ENCODE peak calls at places on chromosomes 4 and X, in four cellular contexts. Q is CD8-positive, alpha-beta T cell; W is OCI-LY7; Z is AG09309. B is an unnamed sample.

GRCh38 chr4:48369248-48369647 is 27.9 kb downstream of the SLAIN2 start:
- DNase-seq in Q (no peak), W (no peak), Z (no peak), B (no peak)

GRCh38 chrX:133992877-133993276 is 7.5 kb upstream of the GPC3 start:
- DNase-seq in Q (no peak), W (no peak), Z (no peak), B (no peak)

GRCh38 chrX:114127005-114127404 is 456.9 kb upstream of the HTR2C start:
- DNase-seq in Q (no peak), W (no peak), Z (no peak), B (no peak)

GRCh38 chr4:10089346-10089745 is 27.3 kb downstream of the WDR1 start:
- DNase-seq in Q (no peak), W (no peak), Z (no peak), B (no peak)

GRCh38 chr4:123986268-123986798 is 589.7 kb downstream of the SPRY1 start:
- DNase-seq in Q (no peak), W (no peak), Z (peak; percentile 65), B (no peak)

GRCh38 chr4:156193116-156193515 is 239.4 kb upstream of the CTSO start:
- DNase-seq in Q (no peak), W (no peak), Z (no peak), B (no peak)

GRCh38 chrX:66162331-66162822 is 1.7 kb upstream of the HEPH start:
- DNase-seq in Q (no peak), W (no peak), Z (no peak), B (no peak)

GRCh38 chr4:58688603-58689002 is 1578.4 kb upstream of the IGFBP7 start:
- DNase-seq in Q (no peak), W (no peak), Z (no peak), B (no peak)

GRCh38 chr4:164866817-164867490 is 10.0 kb upstream of the APELA start:
- DNase-seq in Q (no peak), W (no peak), Z (no peak), B (no peak)

GRCh38 chrX:68261060-68261672 is 172.1 kb downstream of the OPHN1 start:
- DNase-seq in Q (no peak), W (no peak), Z (no peak), B (no peak)

GRCh38 chr4:54844911-54845310 is 187.2 kb downstream of the KIT start:
- DNase-seq in Q (no peak), W (no peak), Z (no peak), B (no peak)

GRCh38 chr4:10047967-10048366 is 26.7 kb upstream of the SLC2A9 start:
- DNase-seq in Q (no peak), W (no peak), Z (no peak), B (no peak)

GRCh38 chrX:18075603-18076002 is 145.1 kb downstream of the BEND2 start:
- DNase-seq in Q (no peak), W (no peak), Z (no peak), B (no peak)

GRCh38 chrX:120793098-120793497 is 82.6 kb downstream of the CT47B1 start:
- DNase-seq in Q (no peak), W (no peak), Z (no peak), B (no peak)

GRCh38 chr4:181823645-181824044 is 419.6 kb upstream of the TENM3 start:
- DNase-seq in Q (no peak), W (no peak), Z (no peak), B (no peak)

GRCh38 chr4:115883862-115884261 is 770.4 kb upstream of the NDST4 start:
- DNase-seq in Q (no peak), W (no peak), Z (no peak), B (no peak)

GRCh38 chr4:27010334-27010940 is 149.8 kb downstream of the STIM2 start:
- DNase-seq in Q (peak; percentile 64), W (peak; percentile 78), Z (peak; percentile 39), B (no peak)

GRCh38 chr4:24745172-24745895 is 50.0 kb upstream of the SOD3 start:
- DNase-seq in Q (no peak), W (no peak), Z (no peak), B (no peak)

GRCh38 chrX:82711432-82711831 is 796.7 kb upstream of the POU3F4 start:
- DNase-seq in Q (no peak), W (no peak), Z (no peak), B (no peak)

GRCh38 chrX:47817421-47817820 is 19.3 kb upstream of the ZNF81 start:
- DNase-seq in Q (no peak), W (no peak), Z (no peak), B (no peak)

GRCh38 chrX:110759785-110760184 is 35.8 kb downstream of the CHRDL1 start:
- DNase-seq in Q (no peak), W (no peak), Z (peak; percentile 41), B (no peak)

GRCh38 chr4:40197879-40198689 is 1.3 kb downstream of the RHOH start:
- DNase-seq in Q (no peak), W (peak; percentile 35), Z (no peak), B (no peak)

GRCh38 chr4:40194602-40195161 is 2.1 kb upstream of the RHOH start:
- DNase-seq in Q (peak; percentile 53), W (peak; percentile 72), Z (no peak), B (no peak)

GRCh38 chr4:40196724-40197281 is at the start of gene RHOH:
- DNase-seq in Q (peak; percentile 76), W (peak; percentile 93), Z (no peak), B (peak; percentile 57)

GRCh38 chr4:40195182-40196177 is 1.4 kb upstream of the RHOH start:
- DNase-seq in Q (no peak), W (peak; percentile 51), Z (no peak), B (no peak)

DNA sequence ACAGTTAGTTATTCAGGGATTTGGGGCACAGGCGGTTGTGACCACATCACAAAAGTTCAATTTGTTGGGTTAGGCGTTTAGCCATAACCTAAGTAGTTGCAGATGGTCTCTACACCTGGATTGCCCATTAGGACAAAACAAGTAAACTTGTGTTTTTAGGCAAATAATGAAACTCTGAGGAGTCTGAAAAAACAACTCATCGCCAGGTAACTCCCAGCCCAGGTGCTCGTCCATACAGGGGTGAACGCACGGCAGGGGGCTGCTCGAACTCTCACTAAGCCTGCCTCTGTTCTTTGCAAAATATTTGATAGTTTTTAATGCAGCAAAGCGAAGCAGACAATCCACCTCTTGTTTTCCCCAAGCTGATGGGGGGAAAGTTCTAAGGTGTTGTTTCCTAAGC is 571 bp upstream of the RHOH start:
- DNase-seq in Q (no peak), W (peak; percentile 78), Z (no peak), B (no peak)
- H3K4me3 ChIP-seq in Q (peak overlapping the region; percentile 87), W (peak overlapping the region; percentile 79), Z (no peak overlapping the region), B (peak overlapping the region; percentile 89)

DNA sequence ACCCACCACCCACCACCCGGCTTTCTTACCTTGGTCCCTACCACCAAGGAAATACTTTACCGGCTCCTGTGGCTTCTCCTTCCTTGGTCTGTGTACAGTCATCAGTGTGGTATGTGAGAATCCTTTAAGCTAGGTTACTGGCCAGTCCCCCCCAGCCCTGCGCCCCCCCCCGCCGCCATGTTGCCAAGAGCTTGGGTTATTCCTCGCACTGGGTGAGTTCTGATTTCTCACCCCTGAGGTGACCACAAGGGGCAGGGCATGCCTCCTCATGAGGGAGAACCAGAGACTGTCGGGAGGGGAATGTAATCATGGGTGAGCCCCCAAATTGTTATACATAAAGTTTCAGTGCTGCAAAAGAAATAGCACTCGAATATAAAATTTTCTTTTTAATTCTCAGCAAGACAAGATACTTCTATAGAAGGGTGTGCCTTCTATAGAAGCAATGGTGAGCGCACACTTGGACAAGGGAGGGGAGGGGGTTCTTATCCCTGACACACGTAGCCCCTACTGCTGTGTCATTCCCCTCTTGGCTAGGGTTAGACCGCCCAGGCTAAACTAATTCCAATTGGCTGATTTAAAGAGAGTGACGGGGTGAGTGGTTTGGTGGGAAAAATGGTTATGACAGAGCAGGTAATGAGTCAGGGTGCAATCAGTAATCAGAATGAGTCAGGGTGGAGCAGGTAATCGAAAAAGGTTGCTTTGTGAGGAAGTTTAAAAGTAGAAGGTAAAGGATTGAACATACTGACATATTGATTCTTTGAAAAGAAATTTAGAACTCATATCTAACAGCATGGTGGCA is 133.2 kb downstream of the KDM6A start:
- DNase-seq in Q (no peak), W (no peak), Z (no peak), B (no peak)
- H3K4me3 ChIP-seq in Q (no peak overlapping the region), W (no peak overlapping the region), Z (no peak overlapping the region), B (no peak overlapping the region)

DNA sequence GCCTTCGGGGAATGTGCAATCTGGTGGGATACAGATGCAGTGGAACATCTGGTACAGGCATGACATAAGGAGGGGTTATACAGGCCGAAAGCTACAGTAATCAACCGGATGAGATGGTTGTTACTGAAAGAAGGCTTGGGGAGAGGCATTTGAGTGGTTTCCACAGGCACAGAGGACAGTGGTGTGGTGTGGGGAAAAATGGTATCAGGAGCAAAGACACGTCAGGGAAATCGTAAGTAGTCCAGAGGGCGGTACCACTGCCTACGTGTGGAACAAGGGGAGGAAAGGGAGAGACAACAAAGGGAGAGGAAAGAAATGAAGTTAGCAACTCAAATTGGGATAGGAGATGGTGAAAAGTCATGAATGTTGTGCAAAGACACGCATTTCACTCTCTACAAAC is 3.0 kb downstream of the PDLIM3 start:
- DNase-seq in Q (no peak), W (no peak), Z (no peak), B (no peak)
- H3K4me3 ChIP-seq in Q (no peak overlapping the region), W (no peak overlapping the region), Z (no peak overlapping the region), B (no peak overlapping the region)

DNA sequence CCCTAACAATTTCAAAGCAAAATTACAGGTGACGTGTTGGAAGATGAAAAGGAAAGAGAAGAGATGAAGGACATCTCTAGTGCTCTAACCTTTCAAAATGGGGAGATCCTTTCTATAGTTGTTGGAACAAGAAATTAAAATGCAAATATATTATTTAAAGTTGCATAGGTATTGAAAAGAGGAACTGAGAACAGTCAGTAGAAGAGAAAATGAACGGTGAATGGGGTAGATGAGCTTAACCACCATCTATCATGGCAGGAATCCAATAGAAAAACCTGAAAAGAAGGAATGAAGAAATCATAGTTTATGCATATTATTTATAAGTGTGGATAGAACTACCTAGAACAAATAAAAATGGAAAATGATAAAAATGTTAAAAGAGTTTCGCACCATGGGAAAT is 42.0 kb downstream of the ANXA5 start:
- DNase-seq in Q (no peak), W (peak; percentile 9), Z (no peak), B (no peak)
- H3K4me3 ChIP-seq in Q (no peak overlapping the region), W (no peak overlapping the region), Z (no peak overlapping the region), B (no peak overlapping the region)

DNA sequence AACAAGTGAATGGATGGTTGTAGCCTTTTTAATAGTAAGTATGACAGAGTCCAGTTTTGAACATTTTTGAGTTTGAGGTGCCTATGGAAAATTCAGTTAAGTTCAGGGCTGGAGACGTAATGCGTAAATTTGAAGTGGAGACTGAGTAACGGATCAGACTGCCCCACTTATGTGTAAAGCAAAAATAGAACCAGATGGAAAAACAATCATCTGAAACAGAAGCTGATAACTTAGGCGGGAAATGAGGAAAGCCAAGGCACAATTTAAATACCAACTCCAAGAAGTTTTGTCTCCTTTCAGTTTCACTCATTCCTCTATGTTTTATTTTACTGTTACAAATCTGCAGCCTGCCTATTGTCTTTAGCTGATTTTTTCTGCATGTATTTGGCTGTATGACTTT is 1.2 kb downstream of the SGCB start:
- DNase-seq in Q (no peak), W (no peak), Z (no peak), B (no peak)
- H3K4me3 ChIP-seq in Q (no peak overlapping the region), W (peak overlapping the region; percentile 96), Z (peak overlapping the region; percentile 80), B (no peak overlapping the region)

DNA sequence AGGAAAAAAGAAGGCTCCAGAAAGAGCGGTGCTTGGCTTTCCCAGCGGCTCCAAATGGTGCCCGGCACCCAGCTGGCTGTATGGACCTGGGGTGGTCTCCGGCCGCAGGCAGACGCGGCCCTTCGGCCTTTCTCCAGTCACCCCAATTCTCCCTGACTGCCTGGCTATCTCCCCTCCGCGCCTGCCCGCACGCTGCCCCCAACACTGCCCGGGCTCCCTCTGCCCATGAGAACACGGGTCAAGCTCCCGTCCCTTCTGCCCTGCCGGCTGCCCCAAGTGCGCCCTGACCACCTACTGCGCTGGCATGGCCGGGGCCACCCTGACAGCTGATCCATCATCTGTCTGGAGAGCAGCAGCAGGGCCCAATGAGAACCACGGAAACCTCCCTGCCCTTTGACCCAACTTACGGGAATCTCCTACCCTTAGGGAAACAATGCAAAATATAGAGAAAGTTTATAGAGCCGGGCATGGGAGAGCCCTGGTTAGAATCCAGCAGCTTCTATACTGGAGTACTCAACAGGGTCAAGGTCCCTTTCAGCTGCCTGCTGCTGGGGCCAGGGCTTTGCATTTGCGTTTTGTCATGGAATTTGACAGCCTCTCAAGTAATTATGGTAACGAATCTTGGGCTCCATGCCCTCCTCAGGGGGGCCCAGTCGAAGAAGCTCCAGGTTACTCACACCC is 1.2 kb upstream of the FAM3A start:
- DNase-seq in Q (no peak), W (no peak), Z (no peak), B (no peak)
- H3K4me3 ChIP-seq in Q (no peak overlapping the region), W (no peak overlapping the region), Z (peak overlapping the region; percentile 33), B (no peak overlapping the region)

B was measured in GM06990.